ENCODE peak calls at places on chromosome 12, in ten cellular contexts. N is mammary epithelial cell; W is small intestine; S is KG1; E is CD4-positive, alpha-beta T cell; M is NCI-H510A treated with DMSO at 0.1 percent for 48 hours; Q is ovary; G is heart right ventricle; H is hepatic stellate cell; L is activated CD4-positive, alpha-beta T cell treated with anti-CD3 and anti-CD28 coated beads, Interleukin-2, amount 50 U/mL, for 1 hour. C is an unnamed sample.

GRCh38 chr12:34406228-34406995 is 384.1 kb downstream of the ALG10 start:
- DNase-seq in H (no peak), Q (peak), W (no peak), S (no peak), N (no peak), G (peak), M (no peak), L (no peak), E (no peak), C (no peak)

GRCh38 chr12:18332173-18332572 is 70.9 kb downstream of the PIK3C2G start:
- DNase-seq in M (no peak), H (no peak), Q (no peak), N (no peak), E (no peak), W (peak), L (no peak), G (peak), S (no peak), C (no peak)

GRCh38 chr12:121232977-121233627 is 23.2 kb downstream of the P2RX4 start:
- DNase-seq in Q (no peak), E (no peak), G (no peak), H (no peak), W (no peak), N (no peak), M (no peak), L (no peak), S (no peak), C (no peak)

GRCh38 chr12:108759914-108760313 is 28.6 kb upstream of the CORO1C start:
- DNase-seq in S (no peak), L (no peak), W (no peak), G (no peak), N (no peak), H (no peak), M (no peak), Q (no peak), E (no peak), C (no peak)

GRCh38 chr12:22578328-22578727 is 34.0 kb upstream of the C2CD5 start:
- DNase-seq in W (no peak), N (no peak), M (peak), Q (no peak), S (no peak), E (no peak), G (no peak), L (no peak), H (no peak), C (no peak)

GRCh38 chr12:75784591-75784990 is 247.0 kb downstream of the PHLDA1 start:
- DNase-seq in H (no peak), M (peak), L (no peak), N (peak), G (peak), W (peak), E (no peak), S (peak), Q (no peak), C (no peak)

GRCh38 chr12:53757095-53757770 is 5.5 kb upstream of the CISTR start:
- DNase-seq in S (peak), G (peak), W (peak), L (peak), H (peak), N (peak), Q (peak), E (peak), M (peak), C (peak)

GRCh38 chr12:19507823-19508222 is 68.5 kb downstream of the AEBP2 start:
- DNase-seq in Q (no peak), L (no peak), S (no peak), H (peak), W (no peak), G (no peak), E (no peak), N (peak), M (no peak), C (no peak)

GRCh38 chr12:27498761-27499160 is 25.2 kb upstream of the PPFIBP1 start:
- DNase-seq in M (no peak), S (no peak), W (no peak), Q (no peak), N (no peak), G (no peak), H (no peak), L (no peak), E (no peak), C (no peak)

GRCh38 chr12:114740448-114740847 is 56.5 kb upstream of the TBX3 start:
- DNase-seq in H (no peak), E (no peak), Q (no peak), N (no peak), L (no peak), W (no peak), S (no peak), G (no peak), M (no peak), C (no peak)

GRCh38 chr12:52355181-52355580 is 12.1 kb downstream of the KRT85 start:
- DNase-seq in M (no peak), H (no peak), Q (no peak), E (no peak), L (no peak), G (no peak), W (no peak), N (no peak), S (no peak), C (no peak)

GRCh38 chr12:4894019-4894418 is 15.7 kb upstream of the KCNA1 start:
- DNase-seq in G (no peak), S (no peak), W (no peak), M (no peak), H (no peak), E (no peak), Q (no peak), N (no peak), L (no peak), C (no peak)

GRCh38 chr12:12913626-12914388 is 22.4 kb downstream of the GPRC5A start:
- DNase-seq in E (no peak), W (no peak), L (no peak), S (no peak), M (no peak), G (no peak), H (no peak), Q (no peak), N (no peak), C (no peak)

GRCh38 chr12:31322651-31323248 is 3.2 kb downstream of the SINHCAF start:
- DNase-seq in L (no peak), E (no peak), M (no peak), G (no peak), Q (peak), W (peak), N (peak), H (peak), S (no peak), C (no peak)

GRCh38 chr12:114355389-114356088 is 50.4 kb downstream of the TBX5 start:
- DNase-seq in L (no peak), H (no peak), N (no peak), M (no peak), G (peak), E (no peak), S (no peak), Q (no peak), W (no peak), C (no peak)

GRCh38 chr12:44589697-44590096 is 286.4 kb downstream of the NELL2 start:
- DNase-seq in W (no peak), S (no peak), H (no peak), L (no peak), N (peak), M (no peak), Q (no peak), E (no peak), G (no peak), C (no peak)

GRCh38 chr12:2341051-2341751 is 288.4 kb downstream of the CACNA1C start:
- DNase-seq in L (no peak), Q (no peak), H (no peak), W (no peak), G (no peak), S (no peak), E (no peak), M (no peak), N (peak), C (no peak)

GRCh38 chr12:45273717-45274271 is 57.9 kb downstream of the ANO6 start:
- DNase-seq in H (peak), M (no peak), W (peak), N (peak), L (no peak), G (no peak), Q (no peak), E (no peak), S (no peak), C (peak)

GRCh38 chr12:19125325-19125724 is 4.2 kb upstream of the PLEKHA5 start:
- DNase-seq in M (no peak), E (no peak), L (no peak), H (no peak), S (no peak), Q (no peak), W (no peak), G (no peak), N (peak), C (no peak)

GRCh38 chr12:3145036-3145435 is 67.9 kb downstream of the TSPAN9 start:
- DNase-seq in E (no peak), W (no peak), H (no peak), G (peak), S (no peak), Q (no peak), L (no peak), N (no peak), M (no peak), C (no peak)

GRCh38 chr12:53781218-53781801 is 29.5 kb upstream of the CISTR start:
- DNase-seq in L (no peak), M (peak), S (no peak), W (no peak), H (no peak), G (no peak), E (no peak), Q (no peak), N (peak), C (no peak)

GRCh38 chr12:124386059-124386458 is 91.2 kb downstream of the RFLNA start:
- DNase-seq in M (no peak), W (no peak), N (no peak), H (no peak), Q (peak), E (no peak), L (no peak), G (peak), S (no peak), C (no peak)

GRCh38 chr12:70609739-70610491 is 27.3 kb downstream of the PTPRB start:
- DNase-seq in L (no peak), W (peak), S (no peak), G (peak), Q (peak), M (peak), N (peak), H (peak), E (no peak), C (no peak)

C was measured in COLO829.